ENCODE peak calls at places on chromosomes 4 and X, in six cellular contexts. One of them, this sample, is unnamed.

GRCh38 chr4:2248044-2248780 is 6.3 kb upstream of the HAUS3 start:
- DNase-seq in transverse colon: no peak
- DNase-seq in body of pancreas: peak
- DNase-seq in ovary: no peak
- DNase-seq in A549: no peak
- DNase-seq in Peyer's patch: peak
- DNase-seq in this sample: peak

GRCh38 chrX:22272613-22273012 is at the start of gene CBLL2:
- DNase-seq in transverse colon: no peak
- DNase-seq in body of pancreas: no peak
- DNase-seq in ovary: no peak
- DNase-seq in A549: no peak
- DNase-seq in Peyer's patch: no peak
- DNase-seq in this sample: no peak

GRCh38 chrX:153019166-153019565 is 25.2 kb upstream of the PNMA5 start:
- DNase-seq in transverse colon: no peak
- DNase-seq in body of pancreas: no peak
- DNase-seq in ovary: no peak
- DNase-seq in A549: no peak
- DNase-seq in Peyer's patch: no peak
- DNase-seq in this sample: no peak

GRCh38 chrX:3728454-3728853 is 15.0 kb upstream of the PRKX start:
- DNase-seq in transverse colon: no peak
- DNase-seq in body of pancreas: no peak
- DNase-seq in ovary: no peak
- DNase-seq in A549: no peak
- DNase-seq in Peyer's patch: no peak
- DNase-seq in this sample: no peak

GRCh38 chr4:186486172-186486571 is 69.2 kb downstream of the MTNR1A start:
- DNase-seq in transverse colon: no peak
- DNase-seq in body of pancreas: no peak
- DNase-seq in ovary: no peak
- DNase-seq in A549: no peak
- DNase-seq in Peyer's patch: no peak
- DNase-seq in this sample: no peak

GRCh38 chrX:107449490-107450175 is at the start of gene FRMPD3:
- DNase-seq in transverse colon: no peak
- DNase-seq in body of pancreas: no peak
- DNase-seq in ovary: no peak
- DNase-seq in A549: no peak
- DNase-seq in Peyer's patch: no peak
- DNase-seq in this sample: peak

GRCh38 chr4:123359449-123360306 is 36.9 kb upstream of the SPRY1 start:
- DNase-seq in transverse colon: no peak
- DNase-seq in body of pancreas: no peak
- DNase-seq in ovary: no peak
- DNase-seq in A549: no peak
- DNase-seq in Peyer's patch: no peak
- DNase-seq in this sample: no peak

GRCh38 chrX:20265221-20265725 is 1.4 kb downstream of the RPS6KA3 start:
- DNase-seq in transverse colon: peak
- DNase-seq in body of pancreas: peak
- DNase-seq in ovary: peak
- DNase-seq in A549: peak
- DNase-seq in Peyer's patch: peak
- DNase-seq in this sample: peak

DNA sequence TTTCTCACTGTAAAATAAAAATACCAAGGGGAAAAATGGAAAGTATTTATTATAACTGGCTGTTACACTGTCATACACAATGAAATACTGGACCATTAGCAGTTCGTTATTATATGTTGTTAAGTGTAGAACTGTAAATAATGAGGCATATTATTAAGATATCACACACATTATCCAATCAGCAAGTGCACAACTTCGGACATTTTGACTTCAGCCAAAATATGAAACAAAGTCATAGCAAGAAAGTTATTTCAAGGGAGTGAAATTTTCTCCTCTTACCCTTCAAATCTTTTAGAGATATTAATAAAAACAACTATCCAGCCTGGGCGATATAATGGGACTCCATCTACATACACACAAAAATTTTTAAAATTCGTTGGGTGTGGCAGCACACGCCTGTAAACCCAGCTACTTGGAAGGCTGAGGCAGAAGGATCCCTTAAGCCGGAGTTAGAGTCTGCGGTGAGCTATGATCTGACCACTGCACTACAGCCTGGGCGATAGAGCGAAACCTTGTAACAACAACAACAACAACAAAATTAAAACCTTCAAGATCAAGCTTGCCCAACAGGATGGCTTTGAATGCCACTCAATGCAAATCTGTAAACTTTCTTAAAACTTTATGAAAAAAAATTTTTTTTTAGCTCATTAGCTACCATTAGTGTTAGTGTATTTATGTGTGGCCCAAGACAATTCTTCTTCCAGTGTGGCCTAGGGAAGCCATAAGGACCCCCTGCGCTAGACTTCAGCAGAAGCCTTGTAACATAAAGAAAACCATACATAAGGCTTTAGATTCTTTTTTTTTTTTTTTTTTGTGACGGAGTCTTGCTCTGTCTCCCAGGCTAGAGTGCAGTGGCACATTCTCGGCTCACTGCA is 1.3 kb upstream of the CISD2 start:
- DNase-seq in transverse colon: no peak
- DNase-seq in body of pancreas: no peak
- DNase-seq in ovary: no peak
- DNase-seq in A549: peak
- DNase-seq in Peyer's patch: no peak
- DNase-seq in this sample: no peak
- H3K4me3 ChIP-seq in transverse colon: peak
- H3K4me3 ChIP-seq in body of pancreas: peak
- H3K4me3 ChIP-seq in ovary: peak
- H3K4me3 ChIP-seq in A549: peak
- H3K4me3 ChIP-seq in Peyer's patch: peak
- H3K4me3 ChIP-seq in this sample: peak

DNA sequence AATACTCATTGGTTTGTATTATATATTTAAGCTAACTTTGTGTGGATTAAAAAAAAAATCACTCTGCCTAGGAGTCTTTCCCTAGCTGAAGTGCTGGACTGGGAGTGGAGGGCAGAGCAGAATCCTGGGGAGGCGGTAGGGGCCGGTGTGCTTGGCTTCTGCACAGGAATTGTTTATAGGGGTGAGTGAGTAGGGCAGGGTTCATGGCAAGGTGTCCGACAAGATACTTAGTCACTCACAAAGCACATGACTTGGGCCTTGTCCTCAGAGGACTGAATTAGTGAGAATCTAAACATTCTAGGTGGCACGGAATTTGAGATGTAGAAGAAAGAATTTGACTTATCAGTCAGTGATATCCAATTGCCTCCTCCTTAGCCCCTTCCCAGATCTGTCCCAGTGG is 32.2 kb downstream of the FNIP2 start:
- DNase-seq in transverse colon: peak
- DNase-seq in body of pancreas: no peak
- DNase-seq in ovary: no peak
- DNase-seq in A549: no peak
- DNase-seq in Peyer's patch: peak
- DNase-seq in this sample: no peak
- H3K27ac ChIP-seq in transverse colon: peak
- H3K27ac ChIP-seq in body of pancreas: no peak
- H3K27ac ChIP-seq in ovary: no peak
- H3K27ac ChIP-seq in A549: no peak
- H3K27ac ChIP-seq in Peyer's patch: no peak
- H3K27ac ChIP-seq in this sample: no peak

GRCh38 chr4:39043697-39044363 is 11.6 kb upstream of the TMEM156 start:
- DNase-seq in transverse colon: no peak
- DNase-seq in body of pancreas: no peak
- DNase-seq in ovary: no peak
- DNase-seq in A549: peak
- DNase-seq in Peyer's patch: no peak
- DNase-seq in this sample: no peak
- H3K4me3 ChIP-seq in transverse colon: peak
- H3K4me3 ChIP-seq in body of pancreas: no peak
- H3K4me3 ChIP-seq in ovary: peak
- H3K4me3 ChIP-seq in A549: peak
- H3K4me3 ChIP-seq in Peyer's patch: peak
- H3K4me3 ChIP-seq in this sample: peak

GRCh38 chrX:119757646-119757978 is 776 bp upstream of the SOWAHD start:
- DNase-seq in transverse colon: no peak
- DNase-seq in body of pancreas: no peak
- DNase-seq in ovary: no peak
- DNase-seq in A549: no peak
- DNase-seq in Peyer's patch: no peak
- DNase-seq in this sample: no peak

GRCh38 chrX:119757979-119758681 is at the start of gene SOWAHD:
- DNase-seq in transverse colon: peak
- DNase-seq in body of pancreas: peak
- DNase-seq in ovary: peak
- DNase-seq in A549: peak
- DNase-seq in Peyer's patch: peak
- DNase-seq in this sample: peak

GRCh38 chrX:119758682-119759332 is 419 bp downstream of the SOWAHD start:
- DNase-seq in transverse colon: peak
- DNase-seq in body of pancreas: peak
- DNase-seq in ovary: peak
- DNase-seq in A549: no peak
- DNase-seq in Peyer's patch: peak
- DNase-seq in this sample: peak

GRCh38 chrX:119760026-119760902 is 1.9 kb downstream of the SOWAHD start:
- DNase-seq in transverse colon: no peak
- DNase-seq in body of pancreas: no peak
- DNase-seq in ovary: no peak
- DNase-seq in A549: no peak
- DNase-seq in Peyer's patch: peak
- DNase-seq in this sample: no peak

DNA sequence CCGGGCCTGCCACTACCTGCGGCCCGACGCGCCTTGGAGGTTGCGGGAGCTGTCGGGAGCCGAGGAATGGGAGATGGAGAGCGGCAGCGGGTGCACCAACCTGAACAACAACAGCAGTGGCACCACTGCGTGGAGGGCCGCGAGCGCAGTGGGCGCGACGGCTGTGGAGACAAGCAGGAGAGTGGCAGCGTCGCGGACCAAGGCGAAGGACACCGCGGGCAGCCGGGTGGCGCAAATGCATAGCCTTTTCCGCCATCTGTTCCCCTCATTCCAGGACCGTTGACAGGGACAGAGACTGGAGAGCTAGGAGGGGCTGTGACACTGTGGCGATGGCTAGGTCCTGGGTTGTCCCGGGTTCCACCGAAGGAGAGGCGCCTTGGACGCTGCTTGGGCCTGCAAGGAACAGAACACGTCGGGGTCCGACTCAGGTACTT is 962 bp downstream of the SOWAHD start:
- DNase-seq in transverse colon: no peak
- DNase-seq in body of pancreas: no peak
- DNase-seq in ovary: no peak
- DNase-seq in A549: no peak
- DNase-seq in Peyer's patch: no peak
- DNase-seq in this sample: no peak
- H3K27ac ChIP-seq in transverse colon: peak
- H3K27ac ChIP-seq in body of pancreas: no peak
- H3K27ac ChIP-seq in ovary: no peak
- H3K27ac ChIP-seq in A549: no peak
- H3K27ac ChIP-seq in Peyer's patch: peak
- H3K27ac ChIP-seq in this sample: no peak

GRCh38 chr4:5708829-5709680 is 696 bp upstream of the EVC2 start:
- DNase-seq in transverse colon: no peak
- DNase-seq in body of pancreas: peak
- DNase-seq in ovary: no peak
- DNase-seq in A549: no peak
- DNase-seq in Peyer's patch: no peak
- DNase-seq in this sample: peak
- H3K4me3 ChIP-seq in transverse colon: peak
- H3K4me3 ChIP-seq in body of pancreas: peak
- H3K4me3 ChIP-seq in ovary: peak
- H3K4me3 ChIP-seq in A549: peak
- H3K4me3 ChIP-seq in Peyer's patch: peak
- H3K4me3 ChIP-seq in this sample: no peak

GRCh38 chr4:153485860-153486259 is 19.7 kb downstream of the TMEM131L start:
- DNase-seq in transverse colon: no peak
- DNase-seq in body of pancreas: no peak
- DNase-seq in ovary: no peak
- DNase-seq in A549: no peak
- DNase-seq in Peyer's patch: no peak
- DNase-seq in this sample: peak
- H3K27ac ChIP-seq in transverse colon: no peak
- H3K27ac ChIP-seq in body of pancreas: peak
- H3K27ac ChIP-seq in ovary: no peak
- H3K27ac ChIP-seq in A549: no peak
- H3K27ac ChIP-seq in Peyer's patch: peak
- H3K27ac ChIP-seq in this sample: no peak

GRCh38 chrX:110055616-110056015 is 52.7 kb downstream of the TMEM164 start:
- DNase-seq in transverse colon: no peak
- DNase-seq in body of pancreas: no peak
- DNase-seq in ovary: no peak
- DNase-seq in A549: no peak
- DNase-seq in Peyer's patch: no peak
- DNase-seq in this sample: no peak
- H3K4me3 ChIP-seq in transverse colon: no peak
- H3K4me3 ChIP-seq in body of pancreas: no peak
- H3K4me3 ChIP-seq in ovary: no peak
- H3K4me3 ChIP-seq in A549: no peak
- H3K4me3 ChIP-seq in Peyer's patch: no peak
- H3K4me3 ChIP-seq in this sample: no peak

GRCh38 chrX:56232221-56233082 is at the start of gene KLF8:
- DNase-seq in transverse colon: peak
- DNase-seq in body of pancreas: peak
- DNase-seq in ovary: peak
- DNase-seq in A549: no peak
- DNase-seq in Peyer's patch: peak
- DNase-seq in this sample: no peak
- H3K27ac ChIP-seq in transverse colon: peak
- H3K27ac ChIP-seq in body of pancreas: no peak
- H3K27ac ChIP-seq in ovary: peak
- H3K27ac ChIP-seq in A549: no peak
- H3K27ac ChIP-seq in Peyer's patch: peak
- H3K27ac ChIP-seq in this sample: no peak